ENCODE peak calls at places on chromosomes 4 and X, in six cellular contexts. W is mesendoderm, V is SK-N-SH, E is PC-9, Y is hepatocyte, L is OCI-LY7. D is an unnamed sample.

GRCh38 chr4:169103966-169104412 is 93.9 kb upstream of the CBR4 start:
- DNase-seq in W (peak), V (peak), E (peak), Y (no peak), L (no peak), D (no peak)

GRCh38 chr4:83223781-83224180 is 60.8 kb downstream of the COQ2 start:
- DNase-seq in W (no peak), V (no peak), E (no peak), Y (no peak), L (no peak), D (no peak)

GRCh38 chr4:102500371-102501175 is 586 bp upstream of the NFKB1 start:
- DNase-seq in W (peak), V (peak), E (peak), Y (peak), L (peak), D (peak)

GRCh38 chr4:107736924-107737448 is 17.0 kb upstream of the PAPSS1 start:
- DNase-seq in W (peak), V (peak), E (no peak), Y (peak), L (peak), D (peak)

GRCh38 chr4:94635172-94635571 is 122.6 kb upstream of the BMPR1B start:
- DNase-seq in W (peak), V (no peak), E (no peak), Y (no peak), L (no peak), D (peak)

GRCh38 chr4:77922158-77923094 is 59.8 kb downstream of the MRPL1 start:
- DNase-seq in W (no peak), V (no peak), E (no peak), Y (no peak), L (no peak), D (peak)

GRCh38 chr4:55345980-55346850 is at the start of gene SRD5A3:
- DNase-seq in W (peak), V (peak), E (peak), Y (peak), L (peak), D (peak)

GRCh38 chr4:20433101-20433705 is 181.5 kb downstream of the SLIT2 start:
- DNase-seq in W (peak), V (no peak), E (no peak), Y (no peak), L (no peak), D (no peak)

GRCh38 chrX:110055616-110056015 is 52.7 kb downstream of the TMEM164 start:
- DNase-seq in W (no peak), V (no peak), E (no peak), Y (no peak), L (no peak), D (no peak)

GRCh38 chrX:31092970-31093638 is 21.3 kb upstream of the FTHL17 start:
- DNase-seq in W (no peak), V (no peak), E (no peak), Y (no peak), L (no peak), D (no peak)

GRCh38 chr4:30881985-30882384 is 161.8 kb downstream of the PCDH7 start:
- DNase-seq in W (no peak), V (no peak), E (no peak), Y (no peak), L (no peak), D (no peak)

GRCh38 chr4:172188248-172188976 is 375.2 kb downstream of the GALNTL6 start:
- DNase-seq in W (peak), V (no peak), E (no peak), Y (peak), L (no peak), D (no peak)

GRCh38 chrX:24988314-24988713 is 27.5 kb downstream of the ARX start:
- DNase-seq in W (no peak), V (no peak), E (no peak), Y (no peak), L (no peak), D (no peak)

GRCh38 chr4:112029642-112030235 is 115.5 kb upstream of the FAM241A start:
- DNase-seq in W (no peak), V (no peak), E (no peak), Y (no peak), L (no peak), D (peak)

GRCh38 chr4:124079174-124079780 is 633.3 kb downstream of the ANKRD50 start:
- DNase-seq in W (no peak), V (no peak), E (no peak), Y (no peak), L (no peak), D (peak)

GRCh38 chrX:22800360-22800759 is 199.4 kb upstream of the DDX53 start:
- DNase-seq in W (peak), V (no peak), E (peak), Y (peak), L (no peak), D (peak)

GRCh38 chrX:41336447-41336846 is 2.5 kb downstream of the DDX3X start:
- DNase-seq in W (no peak), V (no peak), E (no peak), Y (no peak), L (no peak), D (no peak)

GRCh38 chr4:90198086-90198847 is 71.1 kb downstream of the CCSER1 start:
- DNase-seq in W (peak), V (no peak), E (no peak), Y (no peak), L (no peak), D (no peak)

GRCh38 chr4:158997660-158998349 is 105.1 kb upstream of the RAPGEF2 start:
- DNase-seq in W (no peak), V (no peak), E (no peak), Y (no peak), L (no peak), D (no peak)

GRCh38 chr4:80540785-80541469 is 205.4 kb downstream of the CFAP299 start:
- DNase-seq in W (no peak), V (no peak), E (no peak), Y (no peak), L (peak), D (peak)

GRCh38 chr4:8586671-8587468 is 5.7 kb upstream of the CPZ start:
- DNase-seq in W (no peak), V (no peak), E (no peak), Y (no peak), L (peak), D (no peak)

GRCh38 chr4:140870427-140870826 is 114.2 kb upstream of the TBC1D9 start:
- DNase-seq in W (no peak), V (no peak), E (no peak), Y (no peak), L (no peak), D (no peak)

GRCh38 chr4:108571027-108571569 is 49.3 kb upstream of the RPL34 start:
- DNase-seq in W (no peak), V (no peak), E (no peak), Y (no peak), L (no peak), D (peak)

GRCh38 chr4:3041192-3042142 is 32.9 kb downstream of the HTT-AS start:
- DNase-seq in W (peak), V (peak), E (peak), Y (no peak), L (peak), D (peak)

GRCh38 chr4:2260336-2261109 is 1.4 kb downstream of the MXD4 start:
- DNase-seq in W (no peak), V (no peak), E (no peak), Y (no peak), L (no peak), D (peak)

GRCh38 chr4:116197317-116197809 is 888.0 kb downstream of the TRAM1L1 start:
- DNase-seq in W (no peak), V (no peak), E (no peak), Y (no peak), L (no peak), D (no peak)

GRCh38 chr4:27357283-27357682 is 496.6 kb downstream of the STIM2 start:
- DNase-seq in W (peak), V (no peak), E (no peak), Y (peak), L (no peak), D (peak)
- H3K4me2 ChIP-seq in W (no peak), V (no peak), E (no peak), Y (no peak), L (no peak), D (no peak)

GRCh38 chr4:792729-793108 is 33.2 kb downstream of the CPLX1 start:
- DNase-seq in W (no peak), V (no peak), E (no peak), Y (no peak), L (peak), D (no peak)
- H3K4me2 ChIP-seq in W (no peak), V (no peak), E (no peak), Y (peak), L (peak), D (no peak)

GRCh38 chr4:86118696-86119095 is 241.2 kb downstream of the MAPK10 start:
- DNase-seq in W (no peak), V (no peak), E (no peak), Y (no peak), L (no peak), D (peak)
- H3K4me2 ChIP-seq in W (no peak), V (peak), E (no peak), Y (no peak), L (no peak), D (peak)

DNA sequence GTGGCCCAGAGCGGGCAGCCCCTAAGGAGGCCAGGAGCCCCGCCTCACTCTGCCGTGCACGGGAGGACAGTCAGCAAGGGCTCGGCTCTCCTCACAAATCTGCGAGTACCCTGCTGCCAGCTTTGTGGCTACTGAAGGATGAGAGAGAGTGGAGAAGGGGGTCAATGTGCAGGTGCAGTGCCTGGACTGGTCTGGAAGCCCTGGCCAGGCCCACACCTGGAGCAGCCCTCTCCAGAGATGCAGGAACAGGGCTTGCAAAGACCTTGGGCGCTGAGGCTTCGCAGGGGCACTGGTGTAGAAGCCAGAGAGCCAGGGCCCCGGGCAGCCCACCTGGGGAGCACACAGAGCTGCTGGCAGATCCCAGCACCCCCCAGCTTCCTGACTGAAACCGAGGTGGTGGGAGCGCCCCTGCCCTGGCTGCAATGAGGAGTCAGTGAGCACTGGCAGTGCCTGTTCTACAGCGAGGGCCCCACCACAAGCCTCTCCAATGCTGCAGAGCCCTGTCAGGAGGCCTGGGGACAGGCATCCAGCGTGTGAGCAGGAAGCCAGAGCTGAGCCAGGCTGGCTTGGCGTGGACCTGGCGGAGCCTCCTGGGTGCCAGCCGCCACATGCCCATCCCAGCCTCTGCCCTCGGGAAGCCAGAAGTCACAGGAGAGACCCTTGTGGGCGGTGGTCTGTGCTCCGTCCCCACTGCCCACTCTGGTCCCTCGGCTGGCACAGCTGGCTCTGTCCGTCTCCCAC is 3.9 kb downstream of the SPON2 start:
- DNase-seq in W (no peak), V (no peak), E (no peak), Y (no peak), L (no peak), D (no peak)
- H3K4me2 ChIP-seq in W (no peak), V (no peak), E (no peak), Y (peak), L (peak), D (no peak)

GRCh38 chrX:66021407-66021757 is 18.5 kb downstream of the VSIG4 start:
- DNase-seq in W (no peak), V (no peak), E (no peak), Y (no peak), L (no peak), D (no peak)

GRCh38 chrX:66021758-66022741 is 17.8 kb downstream of the VSIG4 start:
- DNase-seq in W (no peak), V (no peak), E (no peak), Y (no peak), L (no peak), D (no peak)

GRCh38 chrX:66023726-66024467 is 16.0 kb downstream of the VSIG4 start:
- DNase-seq in W (no peak), V (no peak), E (no peak), Y (no peak), L (no peak), D (no peak)

GRCh38 chrX:66022742-66023725 is 16.8 kb downstream of the VSIG4 start:
- DNase-seq in W (peak), V (no peak), E (no peak), Y (no peak), L (no peak), D (peak)

DNA sequence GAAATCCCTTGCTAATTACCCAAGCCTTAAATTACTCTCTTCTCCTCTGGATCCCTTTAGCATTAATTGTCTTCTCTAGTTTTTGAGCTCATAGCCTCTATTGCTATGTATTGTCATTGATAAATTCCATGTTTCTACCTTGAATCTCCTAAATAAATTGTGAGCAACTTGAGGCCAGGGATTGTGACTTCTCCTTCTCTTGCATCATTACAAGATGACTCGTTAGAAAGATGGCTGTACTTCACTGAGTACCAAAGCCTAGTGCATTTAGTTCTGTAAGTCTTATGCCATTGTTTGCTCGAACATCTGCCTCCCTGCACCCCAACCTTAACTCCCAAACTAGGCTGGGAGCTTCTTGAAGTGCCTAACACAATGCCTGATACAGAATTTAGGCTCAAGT is 15.3 kb downstream of the VSIG4 start:
- DNase-seq in W (no peak), V (no peak), E (no peak), Y (no peak), L (no peak), D (no peak)
- H3K4me2 ChIP-seq in W (no peak), V (no peak), E (no peak), Y (no peak), L (no peak), D (no peak)